ENCODE peak calls at places on chromosome 1, in seven cellular contexts. M, A, H, T, L, K and Q are unnamed samples.

GRCh38 chr1:47755368-47755990 is 241.7 kb downstream of the TRABD2B start:
- DNase-seq in M (no peak), A (peak), H (peak), T (no peak), L (peak), K (peak), Q (peak)

GRCh38 chr1:163170331-163170730 is 32.4 kb downstream of the RGS5 start:
- DNase-seq in M (peak), A (no peak), H (no peak), T (no peak), L (no peak), K (no peak), Q (no peak)

GRCh38 chr1:173485401-173485800 is 8.3 kb downstream of the PRDX6 start:
- DNase-seq in M (no peak), A (no peak), H (no peak), T (no peak), L (no peak), K (peak), Q (no peak)

GRCh38 chr1:197859024-197859423 is 43.4 kb upstream of the C1orf53 start:
- DNase-seq in M (no peak), A (no peak), H (no peak), T (no peak), L (no peak), K (no peak), Q (no peak)

GRCh38 chr1:76070538-76070937 is 4.0 kb upstream of the ST6GALNAC3 start:
- DNase-seq in M (peak), A (no peak), H (no peak), T (no peak), L (no peak), K (peak), Q (no peak)

GRCh38 chr1:4395676-4396075 is 258.7 kb upstream of the AJAP1 start:
- DNase-seq in M (no peak), A (no peak), H (no peak), T (no peak), L (no peak), K (no peak), Q (no peak)

GRCh38 chr1:165143437-165144065 is 213.0 kb downstream of the LMX1A start:
- DNase-seq in M (no peak), A (peak), H (no peak), T (no peak), L (peak), K (no peak), Q (peak)

GRCh38 chr1:61742620-61743431 is 546 bp downstream of the PATJ start:
- DNase-seq in M (peak), A (peak), H (peak), T (peak), L (peak), K (peak), Q (peak)

GRCh38 chr1:221829327-221830011 is 87.6 kb upstream of the DUSP10 start:
- DNase-seq in M (peak), A (no peak), H (no peak), T (peak), L (no peak), K (peak), Q (no peak)

GRCh38 chr1:167629681-167630567 is at the start of gene RCSD1:
- DNase-seq in M (no peak), A (no peak), H (no peak), T (peak), L (peak), K (no peak), Q (peak)

GRCh38 chr1:50452700-50453099 is 29.5 kb upstream of the DMRTA2 start:
- DNase-seq in M (no peak), A (no peak), H (no peak), T (no peak), L (no peak), K (no peak), Q (peak)
- H3K4ac ChIP-seq in M (no peak), A (no peak), H (no peak), T (no peak), L (no peak), K (no peak), Q (no peak)

GRCh38 chr1:223076382-223076781 is 66.7 kb downstream of the TLR5 start:
- DNase-seq in M (no peak), A (no peak), H (no peak), T (no peak), L (no peak), K (no peak), Q (no peak)

GRCh38 chr1:223077434-223077833 is 65.6 kb downstream of the TLR5 start:
- DNase-seq in M (no peak), A (peak), H (no peak), T (no peak), L (no peak), K (no peak), Q (no peak)

GRCh38 chr1:223074901-223075300 is 68.1 kb downstream of the TLR5 start:
- DNase-seq in M (no peak), A (no peak), H (no peak), T (no peak), L (no peak), K (no peak), Q (no peak)

GRCh38 chr1:223075834-223076233 is 67.2 kb downstream of the TLR5 start:
- DNase-seq in M (no peak), A (no peak), H (no peak), T (no peak), L (no peak), K (no peak), Q (no peak)

DNA sequence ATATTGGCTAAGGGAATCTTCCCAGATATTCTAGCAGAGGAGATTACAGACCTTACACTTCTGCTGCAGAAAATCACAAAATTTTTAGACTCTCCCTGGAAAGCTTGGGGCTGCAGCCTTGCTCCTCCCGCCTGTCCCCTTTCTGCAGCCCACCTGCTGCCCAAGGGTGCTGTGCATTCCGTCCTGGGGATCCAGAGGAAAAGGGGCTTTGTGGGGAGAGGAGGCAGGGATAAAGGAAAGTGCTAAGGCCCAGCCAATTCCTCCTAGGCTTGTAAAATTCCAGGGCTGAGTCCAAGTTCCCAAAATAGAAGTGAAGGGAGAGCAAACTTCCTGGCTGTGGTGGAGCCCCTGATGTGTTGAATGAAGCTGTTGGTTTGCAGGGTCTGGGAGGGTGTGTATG is 68.6 kb downstream of the TLR5 start:
- DNase-seq in M (no peak), A (no peak), H (no peak), T (no peak), L (no peak), K (no peak), Q (peak)
- H3K4ac ChIP-seq in M (no peak), A (no peak), H (no peak), T (no peak), L (no peak), K (no peak), Q (no peak)

GRCh38 chr1:7317888-7318287 is 453.2 kb upstream of the VAMP3 start:
- DNase-seq in M (no peak), A (peak), H (no peak), T (no peak), L (no peak), K (no peak), Q (no peak)

GRCh38 chr1:7322283-7322785 is 448.8 kb upstream of the VAMP3 start:
- DNase-seq in M (peak), A (no peak), H (no peak), T (peak), L (no peak), K (no peak), Q (no peak)

GRCh38 chr1:7322912-7323311 is 448.2 kb upstream of the VAMP3 start:
- DNase-seq in M (no peak), A (no peak), H (no peak), T (no peak), L (no peak), K (no peak), Q (no peak)

GRCh38 chr1:7319196-7319595 is 451.9 kb upstream of the VAMP3 start:
- DNase-seq in M (no peak), A (peak), H (no peak), T (no peak), L (no peak), K (no peak), Q (no peak)

GRCh38 chr1:7320661-7321060 is 450.4 kb upstream of the VAMP3 start:
- DNase-seq in M (no peak), A (peak), H (no peak), T (no peak), L (no peak), K (no peak), Q (no peak)
- H3K4ac ChIP-seq in M (no peak), A (no peak), H (no peak), T (no peak), L (no peak), K (no peak), Q (no peak)

GRCh38 chr1:106523448-106523847 is 533.0 kb upstream of the PRMT6 start:
- DNase-seq in M (no peak), A (no peak), H (peak), T (no peak), L (no peak), K (no peak), Q (peak)
- H3K4ac ChIP-seq in M (no peak), A (no peak), H (no peak), T (no peak), L (no peak), K (no peak), Q (no peak)

GRCh38 chr1:224704409-224704735 is 88.3 kb downstream of the CNIH3 start:
- DNase-seq in M (no peak), A (no peak), H (no peak), T (no peak), L (no peak), K (no peak), Q (no peak)
- H3K4ac ChIP-seq in M (no peak), A (no peak), H (no peak), T (no peak), L (no peak), K (no peak), Q (no peak)

GRCh38 chr1:1140673-1141072 is 24.8 kb upstream of the C1orf159 start:
- DNase-seq in M (no peak), A (no peak), H (no peak), T (no peak), L (no peak), K (no peak), Q (no peak)
- H3K4ac ChIP-seq in M (no peak), A (no peak), H (peak), T (no peak), L (no peak), K (no peak), Q (no peak)

GRCh38 chr1:94898486-94899385 is 28.2 kb downstream of the CNN3 start:
- DNase-seq in M (peak), A (no peak), H (no peak), T (no peak), L (no peak), K (no peak), Q (no peak)
- H3K4ac ChIP-seq in M (peak), A (no peak), H (no peak), T (no peak), L (no peak), K (no peak), Q (no peak)